ENCODE peak calls at places on chromosomes 5 and 9, in four cellular contexts. O is cardiac muscle cell, Z is foreskin fibroblast, K is NT2/D1. M is an unnamed sample.

GRCh38 chr5:43396762-43397304 is 15.4 kb downstream of the CCL28 start:
- DNase-seq in O (no peak), Z (no peak), K (no peak), M (no peak)

GRCh38 chr9:105154723-105155191 is 89.7 kb upstream of the SLC44A1 start:
- DNase-seq in O (no peak), Z (peak; percentile 29), K (no peak), M (no peak)

GRCh38 chr5:53359906-53360305 is 120.5 kb upstream of the FST start:
- DNase-seq in O (no peak), Z (no peak), K (no peak), M (no peak)

GRCh38 chr5:139193928-139194327 is 4.2 kb downstream of the SIL1 start:
- DNase-seq in O (no peak), Z (no peak), K (no peak), M (no peak)

GRCh38 chr5:139745121-139745799 is 50.3 kb upstream of the PSD2 start:
- DNase-seq in O (no peak), Z (peak; percentile 75), K (no peak), M (no peak)

GRCh38 chr5:112958774-112959088 is 17.9 kb upstream of the DCP2 start:
- DNase-seq in O (no peak), Z (no peak), K (no peak), M (no peak)

GRCh38 chr5:43019293-43019614 is 20.9 kb downstream of the ANXA2R start:
- DNase-seq in O (no peak), Z (no peak), K (no peak), M (no peak)

GRCh38 chr5:106508894-106509293 is 1161.8 kb downstream of the EFNA5 start:
- DNase-seq in O (no peak), Z (no peak), K (no peak), M (no peak)

GRCh38 chr9:136552117-136552685 is 6.4 kb upstream of the NOTCH1 start:
- DNase-seq in O (no peak), Z (peak; percentile 70), K (no peak), M (no peak)

GRCh38 chr5:61328791-61329617 is 3.1 kb upstream of the ZSWIM6 start:
- DNase-seq in O (no peak), Z (no peak), K (no peak), M (no peak)

GRCh38 chr5:181259283-181259682 is 1.7 kb downstream of the TRIM52 start:
- DNase-seq in O (no peak), Z (no peak), K (no peak), M (no peak)

GRCh38 chr5:181255836-181256578 is 4.9 kb downstream of the TRIM52 start:
- DNase-seq in O (no peak), Z (no peak), K (no peak), M (no peak)

GRCh38 chr5:181259974-181260719 is 796 bp downstream of the TRIM52 start:
- DNase-seq in O (no peak), Z (no peak), K (no peak), M (no peak)

GRCh38 chr5:181260720-181261319 is at the start of gene TRIM52:
- DNase-seq in O (peak; percentile 94), Z (peak; percentile 91), K (peak; percentile 63), M (peak; percentile 78)

DNA sequence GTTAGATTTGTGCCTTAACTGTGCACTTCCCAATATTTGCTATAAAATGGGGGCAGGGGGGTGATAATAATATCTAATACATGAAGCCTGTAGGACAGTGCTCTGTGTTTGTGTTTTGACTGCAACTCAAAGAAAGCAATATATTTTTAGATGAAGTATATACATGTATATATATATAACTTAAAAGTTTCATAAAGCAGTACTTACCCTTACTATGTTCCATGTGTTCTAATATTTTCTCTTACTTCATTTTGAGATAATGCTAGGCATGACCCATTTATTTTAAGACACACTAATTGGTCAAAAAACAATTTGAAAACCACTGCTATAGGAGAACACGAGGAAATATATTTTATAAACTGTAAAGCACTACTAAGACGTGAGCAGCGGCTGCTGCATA is 2.4 kb downstream of the TRIM52 start:
- DNase-seq in O (no peak), Z (no peak), K (no peak), M (no peak)
- H3K4me3 ChIP-seq in O (no peak overlapping the region), Z (peak overlapping the region; percentile 93), K (no peak overlapping the region), M (peak overlapping the region; percentile 80)

DNA sequence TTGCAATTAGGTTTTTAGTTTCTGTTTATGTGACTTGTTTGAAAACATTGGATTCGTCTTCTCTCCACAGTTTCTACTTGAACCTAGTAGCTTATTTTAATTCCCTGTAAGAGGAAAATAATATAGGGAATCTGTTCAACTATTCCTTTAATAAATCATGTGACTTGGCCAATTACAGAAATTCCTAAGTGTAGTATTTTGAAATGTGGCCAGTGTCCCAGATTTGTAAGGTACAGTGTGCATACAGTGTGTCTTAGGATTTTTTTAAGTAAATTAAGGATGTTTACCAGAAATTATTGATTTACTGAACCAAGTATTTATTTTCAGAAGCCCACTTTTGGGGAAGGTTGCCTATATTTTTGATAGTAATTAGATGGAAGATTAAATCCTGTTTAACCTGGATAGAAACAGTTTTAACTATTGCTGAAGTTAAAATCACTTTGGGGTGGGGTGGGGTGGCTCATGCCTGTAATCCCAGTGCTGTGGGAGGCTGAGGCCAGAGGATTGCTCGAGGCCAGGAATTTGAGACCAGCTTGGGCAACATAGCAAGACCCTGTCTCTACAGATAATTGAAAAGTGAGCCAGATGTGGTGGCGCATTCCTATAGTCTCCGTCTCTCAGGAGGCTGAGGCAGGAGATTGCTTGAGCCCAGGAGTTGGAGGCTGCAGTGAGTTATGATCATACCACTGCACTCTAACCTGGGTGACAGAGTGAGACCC is 36.9 kb downstream of the G3BP1 start:
- DNase-seq in O (no peak), Z (no peak), K (no peak), M (no peak)
- H3K4me3 ChIP-seq in O (no peak overlapping the region), Z (no peak overlapping the region), K (no peak overlapping the region), M (no peak overlapping the region)

GRCh38 chr5:77924081-77924480 is 147.9 kb upstream of the TBCA start:
- DNase-seq in O (no peak), Z (no peak), K (no peak), M (no peak)
- H3K4me3 ChIP-seq in O (no peak overlapping the region), Z (no peak overlapping the region), K (no peak overlapping the region), M (no peak overlapping the region)

GRCh38 chr9:20623748-20624124 is 1.4 kb upstream of the MLLT3 start:
- DNase-seq in O (no peak), Z (no peak), K (no peak), M (no peak)

GRCh38 chr9:20623021-20623747 is 885 bp upstream of the MLLT3 start:
- DNase-seq in O (peak; percentile 50), Z (no peak), K (no peak), M (no peak)

GRCh38 chr9:20622330-20623020 is at the start of gene MLLT3:
- DNase-seq in O (peak; percentile 96), Z (peak; percentile 97), K (peak; percentile 85), M (no peak)

GRCh38 chr9:20624201-20625002 is 2.1 kb upstream of the MLLT3 start:
- DNase-seq in O (peak; percentile 84), Z (peak; percentile 69), K (peak; percentile 55), M (no peak)

GRCh38 chr9:20625003-20625349 is 2.7 kb upstream of the MLLT3 start:
- DNase-seq in O (no peak), Z (no peak), K (no peak), M (no peak)
- H3K4me3 ChIP-seq in O (peak overlapping the region; percentile 81), Z (peak overlapping the region; percentile 30), K (no peak overlapping the region), M (no peak overlapping the region)

DNA sequence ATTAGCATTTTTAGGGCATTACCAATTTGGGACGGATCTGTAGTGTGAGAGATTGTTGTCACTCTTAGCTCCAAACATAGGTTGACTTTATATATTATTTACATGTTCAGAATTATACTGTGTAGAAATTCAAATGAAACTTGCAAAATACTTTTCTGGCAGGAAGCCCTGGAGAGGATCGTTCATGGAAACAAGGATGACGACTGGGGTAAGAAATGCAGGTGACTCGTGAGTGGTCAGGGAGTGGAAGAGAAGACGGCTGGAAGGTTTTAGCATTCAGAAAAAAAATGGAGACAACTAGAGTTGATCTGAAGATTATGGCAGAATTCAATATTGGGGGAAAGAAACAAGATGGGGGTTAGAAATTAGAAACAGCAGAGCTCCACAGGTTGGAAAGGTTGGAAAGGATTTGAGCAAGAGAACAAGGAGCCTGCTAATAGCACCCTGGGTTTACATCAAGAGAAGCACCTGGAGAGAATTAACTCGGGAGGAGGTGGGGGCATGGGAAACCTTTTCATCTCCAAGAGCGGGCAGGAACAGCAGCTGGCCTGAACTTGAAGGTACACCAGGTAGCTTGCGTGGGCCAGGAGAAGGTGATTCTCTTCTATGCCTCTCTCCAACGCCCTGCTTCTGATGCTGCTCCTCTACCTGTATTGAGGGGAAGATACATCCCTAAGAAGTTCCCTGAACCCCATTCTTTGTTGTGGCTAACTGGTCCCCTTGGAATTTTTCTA is 37.0 kb upstream of the GLRX start:
- DNase-seq in O (no peak), Z (peak; percentile 85), K (no peak), M (no peak)
- H3K4me3 ChIP-seq in O (peak overlapping the region; percentile 1), Z (peak overlapping the region; percentile 39), K (no peak overlapping the region), M (no peak overlapping the region)

GRCh38 chr9:89606567-89607311 is 1.9 kb downstream of the GADD45G start:
- DNase-seq in O (peak; percentile 74), Z (no peak), K (no peak), M (peak; percentile 82)
- H3K4me3 ChIP-seq in O (peak overlapping the region; percentile 93), Z (no peak overlapping the region), K (peak overlapping the region; percentile 83), M (peak overlapping the region; percentile 92)